ENCODE peak calls at places on chromosomes 2 and 18, in nine cellular contexts. F is NCI-H1048; M is fibroblast of lung; R is testis; D is NCI-H774; L is head of caudate nucleus; V is T-helper 9 cell; G is activated naive CD4-positive, alpha-beta T cell; O is Daoy. J is an unnamed sample.

GRCh38 chr18:48799724-48800315 is 150.9 kb downstream of the SMAD7 start:
- DNase-seq in F (no peak), M (no peak), R (peak), D (no peak), L (peak), V (no peak), G (no peak), O (no peak), J (no peak)

GRCh38 chr2:1046067-1046466 is 95.4 kb downstream of the SNTG2 start:
- DNase-seq in F (no peak), M (no peak), R (no peak), D (no peak), L (no peak), V (no peak), G (no peak), O (no peak), J (no peak)

GRCh38 chr2:70946832-70947442 is 11.2 kb downstream of the ATP6V1B1 start:
- DNase-seq in F (no peak), M (peak), R (peak), D (peak), L (peak), V (peak), G (peak), O (peak), J (no peak)

GRCh38 chr2:172885996-172886395 is 150.4 kb downstream of the RAPGEF4 start:
- DNase-seq in F (no peak), M (no peak), R (no peak), D (no peak), L (no peak), V (no peak), G (no peak), O (no peak), J (no peak)

GRCh38 chr18:58484989-58485962 is 143.6 kb downstream of the ALPK2 start:
- DNase-seq in F (no peak), M (no peak), R (no peak), D (no peak), L (no peak), V (no peak), G (no peak), O (no peak), J (no peak)

GRCh38 chr2:159648643-159649042 is 32.3 kb upstream of the BAZ2B start:
- DNase-seq in F (no peak), M (no peak), R (no peak), D (no peak), L (no peak), V (no peak), G (no peak), O (no peak), J (no peak)

GRCh38 chr18:76401496-76401895 is 93.5 kb downstream of the ZNF516 start:
- DNase-seq in F (no peak), M (no peak), R (no peak), D (no peak), L (no peak), V (no peak), G (no peak), O (no peak), J (peak)

GRCh38 chr18:58048243-58048642 is 4.2 kb downstream of the NEDD4L start:
- DNase-seq in F (no peak), M (no peak), R (no peak), D (no peak), L (no peak), V (no peak), G (no peak), O (no peak), J (no peak)

GRCh38 chr2:66437055-66437454 is 2.1 kb downstream of the MEIS1 start:
- DNase-seq in F (no peak), M (peak), R (no peak), D (no peak), L (no peak), V (no peak), G (no peak), O (no peak), J (no peak)

GRCh38 chr2:46459694-46460093 is 19.7 kb upstream of the TMEM247 start:
- DNase-seq in F (no peak), M (no peak), R (no peak), D (no peak), L (no peak), V (no peak), G (no peak), O (no peak), J (no peak)

GRCh38 chr2:142755191-142755590 is 122.3 kb upstream of the KYNU start:
- DNase-seq in F (no peak), M (peak), R (no peak), D (no peak), L (no peak), V (no peak), G (no peak), O (no peak), J (no peak)

GRCh38 chr2:167756427-167756826 is 491.0 kb downstream of the STK39 start:
- DNase-seq in F (no peak), M (peak), R (no peak), D (no peak), L (no peak), V (no peak), G (no peak), O (no peak), J (no peak)

GRCh38 chr2:46294185-46294836 is 2.9 kb upstream of the EPAS1 start:
- DNase-seq in F (no peak), M (no peak), R (peak), D (no peak), L (peak), V (no peak), G (peak), O (no peak), J (no peak)

GRCh38 chr2:164678750-164679149 is 57.5 kb upstream of the GRB14 start:
- DNase-seq in F (no peak), M (no peak), R (no peak), D (no peak), L (no peak), V (no peak), G (no peak), O (no peak), J (no peak)

GRCh38 chr18:6482198-6482977 is 67.7 kb upstream of the L3MBTL4 start:
- DNase-seq in F (no peak), M (peak), R (peak), D (peak), L (peak), V (no peak), G (no peak), O (peak), J (no peak)

GRCh38 chr2:235541016-235541415 is 47.2 kb downstream of the AGAP1 start:
- DNase-seq in F (no peak), M (no peak), R (no peak), D (no peak), L (no peak), V (no peak), G (no peak), O (no peak), J (no peak)

GRCh38 chr2:16142383-16143361 is 202.3 kb downstream of the MYCN start:
- DNase-seq in F (no peak), M (no peak), R (peak), D (no peak), L (no peak), V (no peak), G (no peak), O (no peak), J (no peak)

GRCh38 chr18:28626757-28627156 is 449.8 kb upstream of the CDH2 start:
- DNase-seq in F (no peak), M (no peak), R (no peak), D (no peak), L (no peak), V (no peak), G (no peak), O (no peak), J (no peak)

GRCh38 chr2:231387904-231388724 is 7.4 kb upstream of the B3GNT7 start:
- DNase-seq in F (no peak), M (peak), R (peak), D (no peak), L (peak), V (no peak), G (no peak), O (peak), J (no peak)

GRCh38 chr2:102001767-102002142 is 10.0 kb downstream of the IL1R2 start:
- DNase-seq in F (no peak), M (no peak), R (no peak), D (no peak), L (no peak), V (no peak), G (no peak), O (no peak), J (no peak)

GRCh38 chr18:51009071-51009470 is 20.9 kb upstream of the SMAD4 start:
- DNase-seq in F (no peak), M (peak), R (no peak), D (peak), L (no peak), V (no peak), G (no peak), O (peak), J (no peak)

GRCh38 chr2:234310166-234310565 is 186.7 kb downstream of the ARL4C start:
- DNase-seq in F (no peak), M (no peak), R (no peak), D (no peak), L (no peak), V (no peak), G (no peak), O (no peak), J (no peak)

GRCh38 chr2:231182500-231182899 is 15.9 kb upstream of the ARMC9 start:
- DNase-seq in F (no peak), M (no peak), R (peak), D (no peak), L (no peak), V (no peak), G (no peak), O (peak), J (no peak)

GRCh38 chr2:113208995-113209868 is 35.5 kb downstream of the PSD4 start:
- DNase-seq in F (no peak), M (peak), R (no peak), D (no peak), L (no peak), V (no peak), G (no peak), O (peak), J (no peak)

GRCh38 chr2:197547163-197547900 is 31.5 kb downstream of the MOB4 start:
- DNase-seq in F (no peak), M (no peak), R (no peak), D (no peak), L (no peak), V (no peak), G (no peak), O (no peak), J (no peak)

GRCh38 chr2:120736955-120737801 is 1.5 kb downstream of the GLI2 start:
- DNase-seq in F (peak), M (peak), R (peak), D (no peak), L (peak), V (no peak), G (no peak), O (peak), J (no peak)

GRCh38 chr2:206084870-206085741 is 868 bp downstream of the INO80D start:
- DNase-seq in F (no peak), M (peak), R (peak), D (no peak), L (peak), V (peak), G (peak), O (peak), J (no peak)

GRCh38 chr2:152236191-152236925 is 60.8 kb upstream of the STAM2 start:
- DNase-seq in F (no peak), M (no peak), R (no peak), D (no peak), L (no peak), V (no peak), G (no peak), O (no peak), J (no peak)